ENCODE peak calls at places on chromosomes 6 and 20, in five cellular contexts. K is astrocyte of the spinal cord; A is fibroblast of the aortic adventitia; E is AML-193; F is activated CD4-positive, alpha-beta T cell treated with anti-CD3 and anti-CD28 coated beads, Interleukin-2, amount 10 ng/mL, durations not matched to agents 7 days and 5 days. B is an unnamed sample.

GRCh38 chr6:167827062-167827587 is 414 bp downstream of the AFDN start:
- DNase-seq in E (no peak), K (no peak), F (no peak), A (no peak), B (no peak)

GRCh38 chr6:106163966-106164877 is 78.1 kb downstream of the PRDM1 start:
- DNase-seq in A (peak), E (peak), F (peak), K (peak), B (no peak)

GRCh38 chr6:112116215-112116614 is 28.8 kb downstream of the FAM229B start:
- DNase-seq in F (no peak), E (no peak), K (no peak), A (no peak), B (no peak)

GRCh38 chr6:124962617-124963415 is 579 bp downstream of the RNF217 start:
- DNase-seq in E (no peak), A (peak), F (no peak), K (peak), B (peak)

GRCh38 chr6:69279805-69280204 is 517.0 kb downstream of the LMBRD1 start:
- DNase-seq in E (no peak), K (peak), A (no peak), F (no peak), B (no peak)

GRCh38 chr6:138577151-138577915 is 78.0 kb upstream of the NHSL1 start:
- DNase-seq in A (no peak), F (no peak), K (no peak), E (no peak), B (no peak)

GRCh38 chr6:149924933-149925252 is 2.0 kb upstream of the RAET1G start:
- DNase-seq in F (no peak), A (no peak), K (no peak), E (no peak), B (no peak)

GRCh38 chr6:7050911-7051779 is 56.6 kb upstream of the RREB1 start:
- DNase-seq in A (peak), F (peak), E (no peak), K (peak), B (peak)

GRCh38 chr6:154526997-154527396 is 16.5 kb upstream of the CNKSR3 start:
- DNase-seq in K (no peak), F (no peak), A (no peak), E (no peak), B (no peak)

GRCh38 chr6:8478418-8478817 is 43.1 kb upstream of the SLC35B3 start:
- DNase-seq in F (no peak), E (no peak), A (no peak), K (no peak), B (no peak)

GRCh38 chr6:168231393-168231957 is 88.1 kb downstream of the DACT2 start:
- DNase-seq in A (no peak), F (no peak), E (no peak), K (no peak), B (no peak)

GRCh38 chr20:1255675-1256074 is 10.4 kb upstream of the SNPH start:
- DNase-seq in E (no peak), F (no peak), A (no peak), K (no peak), B (no peak)

GRCh38 chr6:72553531-72554202 is 68.2 kb upstream of the KCNQ5 start:
- DNase-seq in F (no peak), K (peak), E (no peak), A (peak), B (no peak)

GRCh38 chr20:17042122-17042521 is 184.7 kb upstream of the PCSK2 start:
- DNase-seq in F (no peak), K (no peak), A (no peak), E (no peak), B (no peak)

GRCh38 chr6:169833258-169833794 is 81.9 kb downstream of the ERMARD start:
- DNase-seq in F (no peak), E (no peak), A (no peak), K (no peak), B (no peak)

GRCh38 chr6:127477648-127478047 is 18.5 kb upstream of the KIAA0408 start:
- DNase-seq in E (no peak), F (no peak), A (no peak), K (no peak), B (no peak)

GRCh38 chr6:156699017-156699421 is 78.2 kb upstream of the ARID1B start:
- DNase-seq in F (no peak), A (peak), E (no peak), K (peak), B (no peak)

GRCh38 chr6:35021014-35021413 is 120.1 kb downstream of the TCP11 start:
- DNase-seq in F (no peak), K (no peak), A (peak), E (no peak), B (no peak)

GRCh38 chr6:36698196-36698595 is 570 bp downstream of the RAB44 start:
- DNase-seq in E (no peak), F (no peak), A (no peak), K (no peak), B (no peak)

GRCh38 chr6:169263836-169264608 is 10.4 kb upstream of the THBS2 start:
- DNase-seq in F (no peak), E (no peak), K (peak), A (peak), B (no peak)

GRCh38 chr6:70797625-70798024 is 129.9 kb downstream of the SMAP1 start:
- DNase-seq in E (no peak), A (no peak), K (no peak), F (no peak), B (no peak)

GRCh38 chr6:10393544-10394225 is 21.2 kb downstream of the TFAP2A start:
- DNase-seq in E (peak), A (no peak), K (no peak), F (no peak), B (no peak)

GRCh38 chr6:111487656-111488055 is 4.6 kb upstream of the REV3L start:
- DNase-seq in K (peak), E (peak), F (peak), A (peak), B (no peak)

GRCh38 chr6:131060311-131060710 is 2.7 kb downstream of the EPB41L2 start:
- DNase-seq in F (no peak), A (peak), K (peak), E (no peak), B (no peak)